ENCODE peak calls at places on chromosomes 13 and 19, in eight cellular contexts. L, E, C, I, N, S, F and U are unnamed samples.
A peak's percentile ranks its signal among the peaks of the same experiment; 100 is the strongest.

GRCh38 chr13:48602296-48603040 is 51.3 kb upstream of the CYSLTR2 start:
- DNase-seq in L (no peak), E (no peak), C (no peak), I (no peak), N (no peak), S (no peak), F (no peak), U (no peak)

GRCh38 chr19:29672933-29673336 is 7.7 kb downstream of the PLEKHF1 start:
- DNase-seq in L (peak; percentile 34), E (no peak), C (no peak), I (no peak), N (peak; percentile 67), S (no peak), F (no peak), U (peak; percentile 89)

GRCh38 chr13:40302351-40302750 is 364.1 kb downstream of the FOXO1 start:
- DNase-seq in L (no peak), E (no peak), C (no peak), I (no peak), N (no peak), S (no peak), F (no peak), U (no peak)

GRCh38 chr19:1883784-1884183 is 1.5 kb downstream of the ABHD17A start:
- DNase-seq in L (no peak), E (no peak), C (no peak), I (no peak), N (no peak), S (no peak), F (no peak), U (no peak)

GRCh38 chr13:74641586-74641985 is 507.4 kb upstream of the KLF12 start:
- DNase-seq in L (no peak), E (peak; percentile 80), C (no peak), I (peak; percentile 41), N (no peak), S (no peak), F (peak; percentile 77), U (no peak)

GRCh38 chr13:41241626-41242025 is 21.8 kb downstream of the MTRF1 start:
- DNase-seq in L (no peak), E (no peak), C (no peak), I (no peak), N (no peak), S (no peak), F (no peak), U (no peak)

GRCh38 chr13:107817652-107818287 is 397.6 kb downstream of the LIG4 start:
- DNase-seq in L (no peak), E (no peak), C (no peak), I (no peak), N (no peak), S (no peak), F (no peak), U (no peak)

GRCh38 chr19:36152061-36152885 is at the start of gene COX7A1:
- DNase-seq in L (peak; percentile 76), E (no peak), C (no peak), I (no peak), N (peak; percentile 75), S (peak; percentile 90), F (no peak), U (no peak)

GRCh38 chr19:44794610-44795009 is 14.3 kb upstream of the BCAM start:
- DNase-seq in L (no peak), E (no peak), C (no peak), I (no peak), N (no peak), S (no peak), F (no peak), U (no peak)

GRCh38 chr19:46402725-46403124 is 10.6 kb downstream of the CCDC8 start:
- DNase-seq in L (no peak), E (no peak), C (no peak), I (no peak), N (no peak), S (no peak), F (no peak), U (no peak)

DNA sequence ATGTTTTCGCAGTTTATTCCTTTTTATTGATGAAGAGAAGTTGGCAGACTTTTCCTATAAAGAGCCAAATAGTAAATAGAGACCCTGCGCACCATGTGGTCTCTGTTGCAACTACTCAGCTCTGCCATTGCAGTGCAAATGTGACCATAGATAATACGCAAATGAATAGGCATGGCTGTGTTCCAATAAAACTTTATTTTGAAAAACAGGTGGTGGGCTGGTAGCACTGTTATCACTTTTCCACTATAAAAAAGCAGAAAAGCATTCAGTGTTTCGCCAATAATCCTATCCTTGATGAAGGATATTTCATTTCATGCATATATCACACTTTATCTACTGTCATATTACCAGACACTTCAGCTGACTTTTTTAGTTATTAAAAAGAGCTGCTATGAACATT is 95.0 kb downstream of the DNAJC3 start:
- DNase-seq in L (no peak), E (no peak), C (no peak), I (no peak), N (no peak), S (no peak), F (no peak), U (no peak)
- H3K4me1 ChIP-seq in L (no peaks in the 10 kb centered on the region), E (no peaks in the 10 kb centered on the region), C (no peaks in the 10 kb centered on the region), I (no peaks in the 10 kb centered on the region), N (no peaks in the 10 kb centered on the region), S (no peaks in the 10 kb centered on the region), F (no peaks in the 10 kb centered on the region), U (no peaks in the 10 kb centered on the region)

GRCh38 chr13:28441533-28441928 is 53.4 kb downstream of the FLT1 start:
- DNase-seq in L (no peak), E (no peak), C (no peak), I (no peak), N (no peak), S (no peak), F (no peak), U (no peak)
- H3K4me1 ChIP-seq in L (no peaks in the 10 kb centered on the region), E (no peaks in the 10 kb centered on the region), C (no peaks in the 10 kb centered on the region), I (no peaks in the 10 kb centered on the region), N (no peaks in the 10 kb centered on the region), S (peaks cover 29% of the 10 kb centered on the region), F (no peaks in the 10 kb centered on the region), U (no peaks in the 10 kb centered on the region)

DNA sequence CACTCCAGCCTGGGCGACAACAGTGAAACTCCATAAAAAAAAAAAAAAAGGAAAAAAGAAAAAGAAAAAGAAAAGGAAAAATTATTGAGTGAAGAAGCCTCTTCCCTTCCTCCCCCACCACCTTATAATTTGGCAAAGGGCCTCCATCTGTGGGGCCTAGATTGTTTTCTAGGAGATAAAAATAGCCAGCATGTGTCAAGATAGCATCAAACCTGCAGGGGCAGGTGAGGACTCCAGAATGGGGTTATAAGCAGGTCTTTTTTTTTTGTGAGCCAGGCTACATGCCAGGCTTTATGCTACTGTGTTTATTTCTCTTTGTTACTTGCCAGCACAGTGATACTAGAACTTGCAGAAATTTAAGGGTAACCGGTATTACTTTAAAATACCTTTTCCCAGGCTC is 11.7 kb upstream of the TRIM13 start:
- DNase-seq in L (no peak), E (no peak), C (no peak), I (no peak), N (no peak), S (no peak), F (no peak), U (no peak)
- H3K4me1 ChIP-seq in L (no peaks in the 10 kb centered on the region), E (no peaks in the 10 kb centered on the region), C (no peaks in the 10 kb centered on the region), I (no peaks in the 10 kb centered on the region), N (no peaks in the 10 kb centered on the region), S (no peaks in the 10 kb centered on the region), F (no peaks in the 10 kb centered on the region), U (no peaks in the 10 kb centered on the region)

GRCh38 chr19:54388001-54388802 is 23.5 kb upstream of the LAIR1 start:
- DNase-seq in L (peak; percentile 81), E (no peak), C (no peak), I (no peak), N (peak; percentile 69), S (peak; percentile 23), F (no peak), U (no peak)
- H3K4me1 ChIP-seq in L (no peaks in the 10 kb centered on the region), E (no peaks in the 10 kb centered on the region), C (peaks cover 5% of the 10 kb centered on the region), I (peaks cover 3% of the 10 kb centered on the region), N (no peaks in the 10 kb centered on the region), S (no peaks in the 10 kb centered on the region), F (no peaks in the 10 kb centered on the region), U (peaks cover 30% of the 10 kb centered on the region)